ENCODE peak calls at places on chromosome 21, in five cellular contexts. G is OCI-LY7, X is GM23248, D is PC-3, V is mesenchymal stem cell. Z is an unnamed sample.

GRCh38 chr21:14766241-14766640 is 220.1 kb upstream of the SAMSN1 start:
- DNase-seq in G (peak; percentile 6), X (no peak), D (peak; percentile 8), V (no peak), Z (peak; percentile 73)

GRCh38 chr21:35139382-35139715 is 90.2 kb upstream of the RUNX1 start:
- DNase-seq in G (no peak), X (no peak), D (no peak), V (no peak), Z (no peak)

GRCh38 chr21:41958886-41959563 is 5.2 kb upstream of the C2CD2 start:
- DNase-seq in G (no peak), X (peak; percentile 12), D (peak; percentile 94), V (no peak), Z (no peak)

GRCh38 chr21:39911792-39912191 is 44.6 kb downstream of the PCP4 start:
- DNase-seq in G (no peak), X (no peak), D (no peak), V (no peak), Z (no peak)

GRCh38 chr21:16169102-16169511 is 439.3 kb downstream of the USP25 start:
- DNase-seq in G (no peak), X (peak; percentile 55), D (no peak), V (peak; percentile 41), Z (no peak)

GRCh38 chr21:41987310-41987709 is 22.9 kb downstream of the ZBTB21 start:
- DNase-seq in G (no peak), X (no peak), D (no peak), V (no peak), Z (no peak)

GRCh38 chr21:43810505-43811261 is 21.3 kb downstream of the RRP1 start:
- DNase-seq in G (peak; percentile 83), X (peak; percentile 73), D (peak; percentile 88), V (peak; percentile 64), Z (peak; percentile 96)

GRCh38 chr21:21436012-21436545 is 437.9 kb downstream of the NCAM2 start:
- DNase-seq in G (no peak), X (peak; percentile 34), D (peak; percentile 3), V (peak; percentile 14), Z (no peak)

GRCh38 chr21:22941779-22942178 is 1943.6 kb downstream of the NCAM2 start:
- DNase-seq in G (no peak), X (no peak), D (peak; percentile 65), V (no peak), Z (no peak)

GRCh38 chr21:19228241-19228640 is 824.7 kb upstream of the TMPRSS15 start:
- DNase-seq in G (no peak), X (no peak), D (no peak), V (peak; percentile 0), Z (no peak)

GRCh38 chr21:27677547-27677946 is 710.7 kb upstream of the ADAMTS5 start:
- DNase-seq in G (no peak), X (no peak), D (no peak), V (no peak), Z (no peak)

GRCh38 chr21:34883501-34884271 is 165.4 kb downstream of the RUNX1 start:
- DNase-seq in G (no peak), X (no peak), D (peak; percentile 29), V (no peak), Z (no peak)

GRCh38 chr21:41957991-41958766 is 4.4 kb upstream of the C2CD2 start:
- DNase-seq in G (no peak), X (peak; percentile 81), D (peak; percentile 99), V (peak; percentile 94), Z (no peak)

GRCh38 chr21:38979271-38980196 is 173.8 kb downstream of the ETS2 start:
- DNase-seq in G (no peak), X (peak; percentile 61), D (peak; percentile 35), V (peak; percentile 89), Z (no peak)

GRCh38 chr21:42956824-42957632 is 17.3 kb upstream of the PKNOX1 start:
- DNase-seq in G (no peak), X (no peak), D (no peak), V (no peak), Z (no peak)

GRCh38 chr21:15430023-15430422 is 299.8 kb upstream of the USP25 start:
- DNase-seq in G (no peak), X (peak; percentile 52), D (no peak), V (no peak), Z (no peak)

GRCh38 chr21:17611414-17612022 is 1.2 kb downstream of the BTG3 start:
- DNase-seq in G (peak; percentile 85), X (peak; percentile 97), D (peak; percentile 69), V (peak; percentile 95), Z (peak; percentile 90)

GRCh38 chr21:28337319-28337718 is 655.4 kb downstream of the LTN1 start:
- DNase-seq in G (peak; percentile 42), X (peak; percentile 67), D (peak; percentile 82), V (peak; percentile 75), Z (peak; percentile 68)

GRCh38 chr21:16358784-16359183 is 629.0 kb downstream of the USP25 start:
- DNase-seq in G (no peak), X (no peak), D (no peak), V (no peak), Z (no peak)

GRCh38 chr21:43909736-43910455 is 44.9 kb downstream of the AGPAT3 start:
- DNase-seq in G (no peak), X (no peak), D (no peak), V (no peak), Z (no peak)

GRCh38 chr21:42550817-42551216 is 37.2 kb downstream of the SLC37A1 start:
- DNase-seq in G (no peak), X (no peak), D (no peak), V (no peak), Z (no peak)

GRCh38 chr21:15004721-15005370 is 60.0 kb downstream of the NRIP1 start:
- DNase-seq in G (no peak), X (peak; percentile 67), D (no peak), V (no peak), Z (no peak)

GRCh38 chr21:41833138-41834115 is 45.7 kb downstream of the PRDM15 start:
- DNase-seq in G (peak; percentile 94), X (no peak), D (no peak), V (no peak), Z (peak; percentile 82)

GRCh38 chr21:43778469-43779335 is 2.6 kb upstream of the CSTB start:
- DNase-seq in G (no peak), X (no peak), D (peak; percentile 97), V (peak; percentile 40), Z (no peak)

GRCh38 chr21:20882462-20883415 is 115.5 kb upstream of the NCAM2 start:
- DNase-seq in G (peak; percentile 8), X (peak; percentile 20), D (peak; percentile 64), V (peak; percentile 31), Z (peak; percentile 74)

GRCh38 chr21:14560555-14560954 is 14.4 kb upstream of the SAMSN1 start:
- DNase-seq in G (no peak), X (no peak), D (no peak), V (no peak), Z (no peak)

GRCh38 chr21:35559128-35559831 is 501.0 kb downstream of the SETD4 start:
- DNase-seq in G (no peak), X (peak; percentile 97), D (no peak), V (peak; percentile 98), Z (no peak)

GRCh38 chr21:41953831-41954653 is at the start of gene C2CD2:
- DNase-seq in G (no peak), X (peak; percentile 85), D (peak; percentile 79), V (peak; percentile 85), Z (no peak)

GRCh38 chr21:42414928-42415769 is 11.4 kb downstream of the UBASH3A start:
- DNase-seq in G (no peak), X (peak; percentile 60), D (peak; percentile 82), V (peak; percentile 66), Z (no peak)

DNA sequence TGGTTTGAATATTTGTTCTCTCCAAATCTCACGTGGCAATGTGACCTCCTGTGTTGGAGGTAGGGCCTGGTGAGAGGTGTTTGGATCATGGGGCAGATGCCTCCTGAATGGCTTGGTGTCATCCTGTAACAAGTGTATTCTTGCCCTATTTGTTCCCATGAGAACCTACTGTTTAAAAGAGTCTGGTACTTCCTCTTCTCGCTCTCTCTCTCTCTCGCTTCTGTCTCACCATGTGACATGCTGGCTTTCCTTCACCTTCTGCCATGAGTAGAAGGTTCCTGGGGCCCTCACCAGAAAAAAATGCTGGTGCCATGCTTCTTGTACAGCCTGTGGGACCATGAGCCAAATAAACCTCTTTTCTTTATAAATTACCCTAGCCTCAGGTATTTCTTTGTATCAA is 8.4 kb upstream of the PAXBP1 start:
- DNase-seq in G (peak; percentile 56), X (no peak), D (no peak), V (no peak), Z (peak; percentile 66)
- H3K4me2 ChIP-seq in G (no peak overlapping the region), X (no peak overlapping the region), D (no peak overlapping the region), V (no peak overlapping the region), Z (no peak overlapping the region)

DNA sequence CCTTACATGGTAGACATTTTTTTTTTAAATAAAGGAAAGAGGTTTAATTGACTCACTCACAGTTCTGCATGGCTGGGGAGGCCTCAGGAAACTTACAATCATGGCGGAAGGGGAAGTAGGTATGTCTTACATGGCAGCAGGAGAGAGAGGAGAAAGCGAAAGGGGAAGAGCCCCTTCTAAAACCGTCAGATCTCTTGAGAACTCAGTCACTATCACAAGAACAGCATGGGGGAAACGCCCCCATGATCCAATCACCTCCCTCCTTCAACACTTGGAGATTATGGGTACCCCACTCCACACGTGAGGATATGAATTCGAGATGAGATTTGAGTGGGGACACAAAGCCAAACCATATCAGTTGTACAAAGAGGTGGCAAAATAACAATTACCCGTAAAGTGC is 301.7 kb downstream of the GRIK1 start:
- DNase-seq in G (no peak), X (no peak), D (no peak), V (no peak), Z (peak; percentile 65)
- H3K4me2 ChIP-seq in G (no peak overlapping the region), X (no peak overlapping the region), D (no peak overlapping the region), V (no peak overlapping the region), Z (no peak overlapping the region)

GRCh38 chr21:25507522-25507921 is 99.8 kb downstream of the MRPL39 start:
- DNase-seq in G (no peak), X (peak; percentile 6), D (peak; percentile 46), V (no peak), Z (peak; percentile 43)

GRCh38 chr21:25503981-25504380 is 103.3 kb downstream of the MRPL39 start:
- DNase-seq in G (no peak), X (no peak), D (no peak), V (no peak), Z (no peak)

GRCh38 chr21:25508364-25508763 is 98.9 kb downstream of the MRPL39 start:
- DNase-seq in G (no peak), X (no peak), D (no peak), V (no peak), Z (no peak)

GRCh38 chr21:25506268-25506667 is 101.0 kb downstream of the MRPL39 start:
- DNase-seq in G (no peak), X (no peak), D (no peak), V (no peak), Z (no peak)

DNA sequence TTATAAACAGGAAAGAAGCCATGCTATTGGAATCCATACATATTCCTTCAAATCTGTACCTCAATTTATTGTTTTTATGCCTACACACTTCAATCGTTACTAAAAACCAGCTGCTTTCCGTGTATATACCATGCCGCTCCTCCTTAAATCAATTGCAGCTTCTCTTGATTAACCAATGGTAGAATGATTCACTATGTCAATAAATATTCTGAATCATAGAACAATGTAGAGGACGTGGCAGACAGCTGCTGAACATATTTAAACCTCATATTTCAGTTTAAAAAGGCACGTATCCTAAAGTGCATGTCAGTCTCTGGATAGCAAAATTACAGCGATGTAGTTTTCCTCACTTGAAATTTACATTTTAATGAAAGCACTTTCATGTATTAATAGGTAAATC is 100.4 kb downstream of the MRPL39 start:
- DNase-seq in G (no peak), X (peak; percentile 57), D (peak; percentile 85), V (no peak), Z (no peak)
- H3K4me2 ChIP-seq in G (no peak overlapping the region), X (no peak overlapping the region), D (peak overlapping the region; percentile 75), V (no peak overlapping the region), Z (no peak overlapping the region)

GRCh38 chr21:45539796-45540600 is 2.2 kb downstream of the SLC19A1 start:
- DNase-seq in G (no peak), X (no peak), D (no peak), V (no peak), Z (no peak)
- H3K4me2 ChIP-seq in G (peak overlapping the region; percentile 95), X (no peak overlapping the region), D (peak overlapping the region; percentile 96), V (no peak overlapping the region), Z (peak overlapping the region; percentile 77)

Z was measured in Karpas-422.